ENCODE peak calls at places on chromosomes 16 and 17, in four cellular contexts. R, A, F and H are unnamed samples.
A peak's percentile ranks its signal among the peaks of the same experiment; 100 is the strongest.

GRCh38 chr17:59810894-59811153 is 81.9 kb downstream of the TUBD1 start:
- DNase-seq in R (no peak), A (no peak), F (no peak), H (no peak)

GRCh38 chr17:60392845-60393702 is 1.1 kb upstream of the USP32 start:
- DNase-seq in R (no peak), A (no peak), F (no peak), H (no peak)

GRCh38 chr17:44082206-44082605 is 11.7 kb downstream of the G6PC3 start:
- DNase-seq in R (no peak), A (no peak), F (no peak), H (no peak)

GRCh38 chr17:81400154-81400938 is 5.1 kb downstream of the BAHCC1 start:
- DNase-seq in R (no peak), A (no peak), F (no peak), H (no peak)

GRCh38 chr17:6554336-6554735 is 2.0 kb downstream of the PITPNM3 start:
- DNase-seq in R (no peak), A (no peak), F (no peak), H (no peak)

GRCh38 chr16:66247516-66248089 is 118.9 kb upstream of the CDH5 start:
- DNase-seq in R (no peak), A (no peak), F (no peak), H (no peak)

GRCh38 chr17:78674156-78674555 is 97.0 kb upstream of the DNAH17 start:
- DNase-seq in R (no peak), A (no peak), F (no peak), H (no peak)

GRCh38 chr16:70687671-70688265 is 1.9 kb upstream of the MTSS2 start:
- DNase-seq in R (no peak), A (no peak), F (no peak), H (no peak)

GRCh38 chr17:81515530-81516041 is 3.0 kb upstream of the ACTG1 start:
- DNase-seq in R (no peak), A (no peak), F (no peak), H (no peak)

GRCh38 chr17:46832945-46833839 is 14.7 kb upstream of the WNT3 start:
- DNase-seq in R (no peak), A (no peak), F (no peak), H (no peak)

GRCh38 chr17:29911641-29912177 is 18.3 kb downstream of the SSH2 start:
- DNase-seq in R (no peak), A (no peak), F (no peak), H (no peak)

GRCh38 chr16:30660424-30661251 is 2.4 kb downstream of the FBRS start:
- DNase-seq in R (no peak), A (no peak), F (peak; percentile 58), H (no peak)

GRCh38 chr17:80864751-80865150 is 126.9 kb upstream of the CHMP6 start:
- DNase-seq in R (no peak), A (no peak), F (no peak), H (no peak)

GRCh38 chr16:2009791-2010510 is at the start of gene ZNF598:
- DNase-seq in R (peak; percentile 92), A (no peak), F (peak; percentile 74), H (peak; percentile 90)

GRCh38 chr17:16002708-16003265 is 3.2 kb downstream of the TTC19 start:
- DNase-seq in R (no peak), A (no peak), F (no peak), H (no peak)

GRCh38 chr16:81137754-81138153 is 41.6 kb upstream of the GCSH start:
- DNase-seq in R (no peak), A (no peak), F (no peak), H (no peak)

GRCh38 chr17:78305801-78306200 is 54.1 kb downstream of the SOCS3 start:
- DNase-seq in R (no peak), A (no peak), F (no peak), H (no peak)

GRCh38 chr16:72149676-72150464 is 22.1 kb downstream of the PMFBP1 start:
- DNase-seq in R (no peak), A (no peak), F (no peak), H (no peak)

GRCh38 chr16:85678821-85679220 is 9.9 kb downstream of the GINS2 start:
- DNase-seq in R (no peak), A (no peak), F (no peak), H (no peak)

GRCh38 chr16:22771551-22771950 is 42.4 kb upstream of the HS3ST2 start:
- DNase-seq in R (no peak), A (no peak), F (no peak), H (no peak)

GRCh38 chr17:28982191-28982793 is 23.5 kb downstream of the SEZ6 start:
- DNase-seq in R (no peak), A (no peak), F (peak; percentile 8), H (no peak)

GRCh38 chr17:44646280-44646679 is 10.0 kb upstream of the MEIOC start:
- DNase-seq in R (no peak), A (no peak), F (no peak), H (no peak)